ENCODE peak calls at places on chromosomes 16 and 17, in nine cellular contexts. V is body of pancreas; Q is dorsolateral prefrontal cortex; N is HTR-8/SVneo; I is EH; O is fibroblast of mammary gland; U is stimulated activated CD8-positive, alpha-beta memory T cell treated with anti-CD3 and anti-CD28 coated beads, Interleukin-7, amount 100 ng/mL, for 1 hour; H is WTC11; B is GM19239. X is an unnamed sample.

GRCh38 chr17:14427914-14428639 is 127.2 kb downstream of the HS3ST3B1 start:
- DNase-seq in V (no peak), Q (no peak), N (no peak), I (no peak), O (no peak), U (peak), H (no peak), B (peak), X (no peak)

GRCh38 chr17:6170349-6170748 is 100.2 kb downstream of the WSCD1 start:
- DNase-seq in V (no peak), Q (no peak), N (no peak), I (no peak), O (no peak), U (no peak), H (no peak), B (no peak), X (no peak)

GRCh38 chr16:64428463-64428862 is 693.4 kb downstream of the CDH11 start:
- DNase-seq in V (no peak), Q (no peak), N (no peak), I (peak), O (peak), U (no peak), H (no peak), B (no peak), X (no peak)

GRCh38 chr17:27879987-27880608 is 13.1 kb downstream of the LYRM9 start:
- DNase-seq in V (peak), Q (peak), N (peak), I (peak), O (peak), U (peak), H (peak), B (peak), X (peak)

GRCh38 chr16:4936181-4936990 is 562 bp downstream of the PPL start:
- DNase-seq in V (peak), Q (no peak), N (no peak), I (no peak), O (no peak), U (no peak), H (peak), B (no peak), X (no peak)

GRCh38 chr16:30921748-30922419 is 1.5 kb upstream of the FBXL19 start:
- DNase-seq in V (peak), Q (peak), N (peak), I (peak), O (peak), U (peak), H (peak), B (no peak), X (peak)

GRCh38 chr16:50309527-50310307 is 43.4 kb downstream of the ADCY7 start:
- DNase-seq in V (no peak), Q (no peak), N (peak), I (no peak), O (no peak), U (no peak), H (no peak), B (no peak), X (no peak)

GRCh38 chr17:828761-829160 is 46.6 kb downstream of the MRM3 start:
- DNase-seq in V (no peak), Q (no peak), N (no peak), I (peak), O (peak), U (no peak), H (no peak), B (no peak), X (no peak)

GRCh38 chr16:33877-34707 is 19.3 kb downstream of the POLR3K start:
- DNase-seq in V (peak), Q (no peak), N (no peak), I (no peak), O (no peak), U (no peak), H (no peak), B (no peak), X (no peak)

GRCh38 chr17:14451729-14452191 is 150.9 kb downstream of the HS3ST3B1 start:
- DNase-seq in V (no peak), Q (no peak), N (no peak), I (peak), O (peak), U (no peak), H (no peak), B (no peak), X (no peak)

GRCh38 chr16:27230562-27230991 is 27.3 kb downstream of the KDM8 start:
- DNase-seq in V (no peak), Q (no peak), N (no peak), I (no peak), O (no peak), U (peak), H (peak), B (no peak), X (no peak)

GRCh38 chr16:48583075-48584065 is 26.6 kb downstream of the N4BP1 start:
- DNase-seq in V (no peak), Q (no peak), N (no peak), I (peak), O (peak), U (no peak), H (no peak), B (no peak), X (no peak)

GRCh38 chr17:74546586-74546985 is 671 bp upstream of the CD300C start:
- DNase-seq in V (no peak), Q (no peak), N (no peak), I (no peak), O (no peak), U (no peak), H (no peak), B (no peak), X (no peak)

GRCh38 chr17:2335726-2336214 is 487 bp downstream of the TSR1 start:
- DNase-seq in V (no peak), Q (peak), N (peak), I (peak), O (no peak), U (no peak), H (no peak), B (no peak), X (no peak)

GRCh38 chr16:53219795-53220194 is 165.0 kb downstream of the CHD9 start:
- DNase-seq in V (no peak), Q (no peak), N (peak), I (peak), O (peak), U (no peak), H (no peak), B (no peak), X (no peak)

GRCh38 chr17:80761421-80761871 is 216.8 kb downstream of the RPTOR start:
- DNase-seq in V (no peak), Q (no peak), N (peak), I (peak), O (peak), U (peak), H (no peak), B (no peak), X (peak)

X was measured in trophoblast cell.